ENCODE peak calls at places on chromosomes 1 and 21, in five cellular contexts. One of them, this sample, is unnamed.

GRCh38 chr1:197559244-197559643 is 216.0 kb downstream of the DENND1B start:
- DNase-seq in IMR-90: peak
- DNase-seq in A549: no peak
- DNase-seq in SK-N-SH: no peak
- DNase-seq in K562: no peak
- DNase-seq in this sample: no peak

GRCh38 chr1:41296476-41296875 is 54.4 kb upstream of the SCMH1 start:
- DNase-seq in IMR-90: no peak
- DNase-seq in A549: no peak
- DNase-seq in SK-N-SH: no peak
- DNase-seq in K562: no peak
- DNase-seq in this sample: no peak

GRCh38 chr1:200206761-200207160 is 179.3 kb downstream of the NR5A2 start:
- DNase-seq in K562: no peak
- DNase-seq in SK-N-SH: no peak
- DNase-seq in IMR-90: no peak
- DNase-seq in A549: no peak
- DNase-seq in this sample: no peak

GRCh38 chr1:101371259-101371658 is 134.4 kb downstream of the S1PR1 start:
- DNase-seq in SK-N-SH: no peak
- DNase-seq in K562: no peak
- DNase-seq in A549: peak
- DNase-seq in IMR-90: peak
- DNase-seq in this sample: peak

GRCh38 chr1:182340233-182341058 is 51.1 kb downstream of the GLUL start:
- DNase-seq in K562: peak
- DNase-seq in A549: no peak
- DNase-seq in IMR-90: no peak
- DNase-seq in SK-N-SH: no peak
- DNase-seq in this sample: no peak

GRCh38 chr1:88801575-88802208 is 89.7 kb downstream of the GTF2B start:
- DNase-seq in A549: no peak
- DNase-seq in SK-N-SH: no peak
- DNase-seq in IMR-90: peak
- DNase-seq in K562: no peak
- DNase-seq in this sample: peak

GRCh38 chr21:43329361-43330269 is 97.3 kb downstream of the SIK1 start:
- DNase-seq in SK-N-SH: no peak
- DNase-seq in K562: no peak
- DNase-seq in A549: no peak
- DNase-seq in IMR-90: no peak
- DNase-seq in this sample: no peak

GRCh38 chr21:45424854-45425795 is 20.2 kb downstream of the COL18A1 start:
- DNase-seq in IMR-90: no peak
- DNase-seq in A549: no peak
- DNase-seq in SK-N-SH: no peak
- DNase-seq in K562: no peak
- DNase-seq in this sample: no peak

GRCh38 chr1:26696645-26697440 is 1.0 kb downstream of the ARID1A start:
- DNase-seq in A549: no peak
- DNase-seq in K562: peak
- DNase-seq in SK-N-SH: peak
- DNase-seq in IMR-90: no peak
- DNase-seq in this sample: no peak

GRCh38 chr1:74650561-74650960 is 23.0 kb downstream of the ERICH3 start:
- DNase-seq in IMR-90: peak
- DNase-seq in A549: no peak
- DNase-seq in K562: no peak
- DNase-seq in SK-N-SH: no peak
- DNase-seq in this sample: no peak

GRCh38 chr1:42777860-42778259 is 6.9 kb upstream of the TMEM269 start:
- DNase-seq in A549: peak
- DNase-seq in SK-N-SH: peak
- DNase-seq in IMR-90: peak
- DNase-seq in K562: peak
- DNase-seq in this sample: no peak

GRCh38 chr21:14916676-14917141 is 148.1 kb downstream of the NRIP1 start:
- DNase-seq in A549: no peak
- DNase-seq in IMR-90: peak
- DNase-seq in K562: no peak
- DNase-seq in SK-N-SH: no peak
- DNase-seq in this sample: no peak

GRCh38 chr1:54810144-54810942 is 9.2 kb upstream of the TTC22 start:
- DNase-seq in SK-N-SH: peak
- DNase-seq in K562: peak
- DNase-seq in IMR-90: peak
- DNase-seq in A549: peak
- DNase-seq in this sample: no peak

GRCh38 chr1:222791006-222791710 is 23.7 kb upstream of the DISP1 start:
- DNase-seq in SK-N-SH: no peak
- DNase-seq in K562: no peak
- DNase-seq in A549: no peak
- DNase-seq in IMR-90: peak
- DNase-seq in this sample: no peak

GRCh38 chr1:206690516-206690915 is 5.8 kb downstream of the MAPKAPK2 start:
- DNase-seq in IMR-90: no peak
- DNase-seq in SK-N-SH: no peak
- DNase-seq in A549: no peak
- DNase-seq in K562: no peak
- DNase-seq in this sample: no peak

GRCh38 chr21:28745131-28746055 is 247.3 kb downstream of the LTN1 start:
- DNase-seq in SK-N-SH: peak
- DNase-seq in K562: peak
- DNase-seq in IMR-90: peak
- DNase-seq in A549: peak
- DNase-seq in this sample: peak

GRCh38 chr1:92066321-92066720 is 8.9 kb downstream of the SETSIP start:
- DNase-seq in IMR-90: no peak
- DNase-seq in K562: no peak
- DNase-seq in A549: no peak
- DNase-seq in SK-N-SH: no peak
- DNase-seq in this sample: no peak

GRCh38 chr21:45593162-45594022 is 50.1 kb upstream of the PCBP3 start:
- DNase-seq in SK-N-SH: no peak
- DNase-seq in A549: no peak
- DNase-seq in K562: no peak
- DNase-seq in IMR-90: no peak
- DNase-seq in this sample: peak

DNA sequence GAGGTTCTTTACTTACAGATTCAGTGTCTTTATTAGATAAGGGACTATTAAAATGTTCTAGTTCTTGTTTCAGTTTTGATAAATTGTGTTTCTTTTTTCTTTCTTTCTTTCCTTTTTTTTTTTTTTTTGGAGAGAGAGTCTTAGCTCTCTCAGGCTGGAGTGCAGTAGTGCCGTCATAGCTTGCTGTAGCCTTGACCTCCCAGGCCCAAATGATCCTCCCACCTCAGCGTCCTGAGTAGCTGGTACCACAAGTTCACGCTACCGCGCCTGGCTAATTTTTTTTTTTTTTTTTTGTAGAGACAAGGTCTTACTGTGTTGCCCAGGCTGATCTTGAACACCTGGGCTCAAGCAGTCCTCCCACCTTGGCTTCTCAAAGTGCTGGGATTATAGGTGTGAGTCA is 76.6 kb downstream of the TMEM200B start:
- DNase-seq in SK-N-SH: no peak
- DNase-seq in K562: no peak
- DNase-seq in A549: no peak
- DNase-seq in IMR-90: no peak
- DNase-seq in this sample: no peak
- TF ChIP-seq RCOR1 in SK-N-SH: no peak
- TF ChIP-seq RCOR1 in K562: no peak
- TF ChIP-seq RCOR1 in A549: no peak
- TF ChIP-seq RCOR1 in IMR-90: no peak
- TF ChIP-seq RCOR1 in this sample: no peak

DNA sequence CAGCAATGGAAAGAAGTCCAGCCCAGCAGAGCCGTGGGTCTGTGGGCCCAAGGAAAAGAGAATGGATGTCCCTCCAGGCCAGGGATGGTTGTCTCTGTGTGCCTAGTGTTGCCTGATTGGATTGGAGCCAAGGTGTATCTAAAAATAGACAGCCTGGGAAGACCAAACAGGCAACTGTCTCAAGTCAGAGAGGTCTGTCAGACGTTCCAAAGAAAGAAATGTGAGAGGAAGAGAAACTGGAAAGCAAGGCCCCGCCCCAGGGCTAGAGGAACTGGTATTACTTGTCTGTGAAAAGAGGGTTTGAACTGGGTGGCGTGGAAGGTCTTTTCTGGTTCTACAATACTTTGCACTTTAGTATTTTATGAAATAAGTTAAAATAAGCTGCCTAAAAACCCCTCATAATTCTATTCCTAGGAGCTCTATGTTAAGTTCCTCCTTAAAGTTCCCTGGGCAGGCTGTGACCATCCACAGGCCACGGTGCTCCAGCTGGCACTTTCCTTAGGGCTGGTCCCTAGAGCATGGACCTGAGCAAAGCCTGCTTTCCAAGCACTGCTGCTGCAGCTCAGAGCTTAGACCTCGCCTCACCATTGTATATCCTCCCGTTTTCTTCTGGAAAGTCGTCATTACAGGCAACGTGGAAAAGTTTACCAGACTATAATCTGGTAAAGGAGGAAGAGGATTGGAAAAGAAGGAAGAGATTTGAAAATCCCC is 151.6 kb downstream of the DISC1 start:
- DNase-seq in A549: no peak
- DNase-seq in K562: no peak
- DNase-seq in IMR-90: peak
- DNase-seq in SK-N-SH: no peak
- DNase-seq in this sample: no peak
- TF ChIP-seq RCOR1 in A549: no peak
- TF ChIP-seq RCOR1 in K562: no peak
- TF ChIP-seq RCOR1 in IMR-90: no peak
- TF ChIP-seq RCOR1 in SK-N-SH: no peak
- TF ChIP-seq RCOR1 in this sample: no peak

DNA sequence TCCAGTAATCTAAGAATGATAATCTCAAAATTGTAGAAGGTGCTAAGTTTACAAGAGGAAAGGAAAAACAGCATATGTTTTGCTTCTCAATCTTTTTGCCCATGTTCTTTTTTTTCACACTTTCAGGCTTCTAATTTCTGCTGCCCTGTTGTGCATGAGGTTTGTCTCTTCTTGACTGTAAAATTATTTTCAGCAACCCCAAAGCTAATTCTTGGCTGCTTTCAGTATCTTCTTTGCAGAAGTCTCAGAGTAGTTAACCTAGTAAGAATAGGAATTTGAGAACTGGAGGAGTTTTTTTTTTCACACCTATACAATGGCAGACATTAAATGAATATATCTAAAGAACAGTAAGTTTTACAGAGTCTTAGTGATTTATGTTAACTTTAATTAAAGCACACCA is 26.4 kb downstream of the DENND2D start:
- DNase-seq in K562: no peak
- DNase-seq in A549: no peak
- DNase-seq in IMR-90: no peak
- DNase-seq in SK-N-SH: no peak
- DNase-seq in this sample: no peak
- TF ChIP-seq RCOR1 in K562: no peak
- TF ChIP-seq RCOR1 in A549: no peak
- TF ChIP-seq RCOR1 in IMR-90: no peak
- TF ChIP-seq RCOR1 in SK-N-SH: no peak
- TF ChIP-seq RCOR1 in this sample: no peak

GRCh38 chr1:226912587-226913176 is 27.4 kb upstream of the COQ8A start:
- DNase-seq in A549: peak
- DNase-seq in IMR-90: peak
- DNase-seq in K562: peak
- DNase-seq in SK-N-SH: no peak
- DNase-seq in this sample: peak
- TF ChIP-seq RCOR1 in A549: no peak
- TF ChIP-seq RCOR1 in IMR-90: no peak
- TF ChIP-seq RCOR1 in K562: peak
- TF ChIP-seq RCOR1 in SK-N-SH: no peak
- TF ChIP-seq RCOR1 in this sample: no peak

DNA sequence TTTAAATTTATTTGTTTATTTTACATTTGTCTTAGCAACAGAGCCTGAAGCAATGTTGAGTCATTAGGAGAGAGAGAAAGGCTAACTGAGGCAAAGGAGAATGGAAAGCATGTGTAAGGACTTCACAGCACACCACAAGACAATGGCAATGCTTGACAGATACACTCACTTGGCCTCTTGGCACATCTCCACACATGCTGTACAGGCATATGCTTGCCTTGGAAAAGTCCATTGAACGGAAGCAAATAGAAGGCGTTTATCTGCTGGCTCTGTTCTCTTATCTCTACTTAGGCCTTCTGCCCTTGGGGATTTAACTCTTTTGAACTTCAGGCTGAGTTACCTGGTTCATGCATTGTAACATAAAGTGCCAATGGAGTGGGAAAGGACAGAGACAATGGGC is 262.2 kb upstream of the POU3F1 start:
- DNase-seq in K562: peak
- DNase-seq in SK-N-SH: no peak
- DNase-seq in IMR-90: no peak
- DNase-seq in A549: no peak
- DNase-seq in this sample: no peak
- TF ChIP-seq RCOR1 in K562: peak
- TF ChIP-seq RCOR1 in SK-N-SH: no peak
- TF ChIP-seq RCOR1 in IMR-90: no peak
- TF ChIP-seq RCOR1 in A549: no peak
- TF ChIP-seq RCOR1 in this sample: no peak

DNA sequence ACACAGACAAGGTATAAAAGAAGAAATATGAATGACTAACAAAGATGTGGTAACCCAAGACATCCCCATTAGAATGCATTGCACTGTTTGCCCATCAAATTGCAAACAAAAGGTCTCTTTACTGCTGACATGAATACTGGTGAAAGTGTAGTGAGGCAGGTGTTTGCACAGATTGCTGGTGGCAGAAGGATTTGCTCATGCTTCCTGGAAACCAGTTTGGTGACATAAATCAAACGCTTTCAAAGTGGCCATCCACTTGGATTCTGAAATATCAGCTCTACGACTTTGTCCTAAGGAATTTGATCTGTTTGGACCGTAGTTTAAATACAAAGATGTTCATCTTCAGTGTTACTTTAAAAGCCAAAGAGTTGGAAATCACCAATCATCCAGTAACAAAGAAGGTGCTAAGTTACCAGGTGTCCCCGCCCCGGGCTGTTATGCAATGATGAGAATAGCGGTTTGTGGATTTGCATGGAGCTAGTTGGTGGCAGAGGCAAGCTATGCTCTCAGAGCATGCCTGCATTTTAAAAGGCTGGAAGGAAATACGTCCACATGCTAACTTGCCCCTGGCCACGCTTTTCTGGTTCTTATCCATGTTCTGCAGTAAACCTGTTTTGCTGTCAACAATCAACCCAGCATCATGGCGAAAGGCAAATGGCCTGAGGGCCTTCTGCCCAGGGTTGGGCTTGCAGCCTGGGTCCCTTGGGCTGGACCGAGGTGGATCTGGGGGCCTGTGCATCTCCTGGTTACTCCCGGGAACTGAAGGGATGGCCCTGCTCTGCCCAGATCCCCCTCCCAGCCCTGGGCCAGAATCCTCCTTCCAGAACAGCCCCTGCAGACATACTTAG is 49.2 kb downstream of the UMODL1 start:
- DNase-seq in A549: no peak
- DNase-seq in IMR-90: no peak
- DNase-seq in SK-N-SH: no peak
- DNase-seq in K562: no peak
- DNase-seq in this sample: no peak
- TF ChIP-seq RCOR1 in A549: no peak
- TF ChIP-seq RCOR1 in IMR-90: no peak
- TF ChIP-seq RCOR1 in SK-N-SH: no peak
- TF ChIP-seq RCOR1 in K562: no peak
- TF ChIP-seq RCOR1 in this sample: no peak

GRCh38 chr1:9881838-9882249 is 28.2 kb downstream of the CTNNBIP1 start:
- DNase-seq in A549: no peak
- DNase-seq in SK-N-SH: no peak
- DNase-seq in IMR-90: peak
- DNase-seq in K562: no peak
- DNase-seq in this sample: no peak
- TF ChIP-seq RCOR1 in A549: no peak
- TF ChIP-seq RCOR1 in SK-N-SH: no peak
- TF ChIP-seq RCOR1 in IMR-90: no peak
- TF ChIP-seq RCOR1 in K562: no peak
- TF ChIP-seq RCOR1 in this sample: no peak

This sample was measured in GM12878.